ENCODE peak calls at places on chromosome 3, in four cellular contexts. D is ACHN, E is heart left ventricle, F is Calu3. Z is an unnamed sample.

GRCh38 chr3:16060945-16061344 is 113.5 kb upstream of the GALNT15 start:
- DNase-seq in F (no peak), D (peak), E (no peak), Z (peak)

GRCh38 chr3:94146455-94146854 is 83.6 kb downstream of the NSUN3 start:
- DNase-seq in D (no peak), E (no peak), F (no peak), Z (no peak)

GRCh38 chr3:157069406-157069805 is 90.5 kb downstream of the CCNL1 start:
- DNase-seq in D (no peak), E (no peak), F (no peak), Z (no peak)

GRCh38 chr3:133077688-133078087 is 39.5 kb downstream of the TMEM108 start:
- DNase-seq in E (no peak), D (no peak), F (no peak), Z (no peak)

GRCh38 chr3:136925425-136926190 is 32.2 kb upstream of the IL20RB start:
- DNase-seq in E (no peak), F (no peak), D (no peak), Z (peak)

GRCh38 chr3:175620093-175620492 is 761.0 kb downstream of the NAALADL2 start:
- DNase-seq in E (no peak), D (no peak), F (no peak), Z (no peak)

GRCh38 chr3:181292984-181293383 is 303.4 kb upstream of the DNAJC19 start:
- DNase-seq in D (peak), F (no peak), E (no peak), Z (no peak)

GRCh38 chr3:124504332-124505059 is 225.8 kb upstream of the UMPS start:
- DNase-seq in D (no peak), F (no peak), E (peak), Z (peak)

GRCh38 chr3:177811111-177811510 is 613.8 kb upstream of the TBL1XR1 start:
- DNase-seq in D (no peak), F (no peak), E (no peak), Z (no peak)

GRCh38 chr3:178295257-178295912 is 240.9 kb upstream of the KCNMB2 start:
- DNase-seq in E (no peak), F (no peak), D (no peak), Z (peak)

GRCh38 chr3:14789221-14789620 is 29.5 kb upstream of the FGD5 start:
- DNase-seq in E (no peak), F (no peak), D (no peak), Z (no peak)

GRCh38 chr3:112319516-112320276 is 13.3 kb upstream of the CD200 start:
- DNase-seq in F (no peak), D (no peak), E (no peak), Z (no peak)

GRCh38 chr3:4166540-4166939 is 136.6 kb upstream of the SETMAR start:
- DNase-seq in F (no peak), E (no peak), D (no peak), Z (no peak)

GRCh38 chr3:194487289-194488006 is 646 bp upstream of the ATP13A3 start:
- DNase-seq in D (no peak), E (peak), F (peak), Z (peak)

GRCh38 chr3:158106773-158107461 is 697 bp upstream of the SHOX2 start:
- DNase-seq in D (peak), E (no peak), F (no peak), Z (peak)

GRCh38 chr3:51675201-51675611 is 4.2 kb downstream of the TEX264 start:
- DNase-seq in D (peak), F (no peak), E (no peak), Z (peak)

GRCh38 chr3:24340161-24340560 is 154.5 kb downstream of the THRB start:
- DNase-seq in F (no peak), E (no peak), D (no peak), Z (no peak)

GRCh38 chr3:99927651-99928390 is 110.2 kb downstream of the CMSS1 start:
- DNase-seq in F (no peak), D (no peak), E (no peak), Z (no peak)

GRCh38 chr3:169657351-169658124 is 6.0 kb downstream of the MECOM start:
- DNase-seq in E (no peak), F (peak), D (no peak), Z (no peak)

Z was measured in adipocyte.